ENCODE peak calls at places on chromosome X, in nine cellular contexts. One of them, this sample, is unnamed.

GRCh38 chrX:41086627-41086932 is 1.3 kb downstream of the USP9X start:
- DNase-seq in HFF-Myc: no peak
- DNase-seq in upper lobe of left lung: no peak
- DNase-seq in cardiac muscle cell: no peak
- DNase-seq in IMR-90: no peak
- DNase-seq in lung: no peak
- DNase-seq in activated B cell treated with CpG ODN at 0.5 μM for 24 hours: no peak
- DNase-seq in hepatocyte: no peak
- DNase-seq in left lung: no peak
- DNase-seq in this sample: no peak

GRCh38 chrX:129726307-129727111 is 12.3 kb upstream of the XPNPEP2 start:
- DNase-seq in left lung: peak; percentile 44
- DNase-seq in activated B cell treated with CpG ODN at 0.5 μM for 24 hours: no peak
- DNase-seq in IMR-90: peak; percentile 69
- DNase-seq in hepatocyte: peak; percentile 76
- DNase-seq in upper lobe of left lung: peak; percentile 43
- DNase-seq in lung: peak; percentile 61
- DNase-seq in HFF-Myc: peak; percentile 32
- DNase-seq in cardiac muscle cell: peak; percentile 60
- DNase-seq in this sample: peak; percentile 61

GRCh38 chrX:19332983-19333382 is 10.7 kb upstream of the PDHA1 start:
- DNase-seq in left lung: no peak
- DNase-seq in HFF-Myc: peak; percentile 9
- DNase-seq in activated B cell treated with CpG ODN at 0.5 μM for 24 hours: no peak
- DNase-seq in lung: no peak
- DNase-seq in cardiac muscle cell: no peak
- DNase-seq in hepatocyte: peak; percentile 20
- DNase-seq in upper lobe of left lung: no peak
- DNase-seq in IMR-90: peak; percentile 3
- DNase-seq in this sample: no peak

GRCh38 chrX:6203462-6204215 is 25.0 kb downstream of the NLGN4X start:
- DNase-seq in left lung: no peak
- DNase-seq in cardiac muscle cell: no peak
- DNase-seq in activated B cell treated with CpG ODN at 0.5 μM for 24 hours: no peak
- DNase-seq in IMR-90: no peak
- DNase-seq in upper lobe of left lung: no peak
- DNase-seq in HFF-Myc: no peak
- DNase-seq in hepatocyte: no peak
- DNase-seq in lung: no peak
- DNase-seq in this sample: no peak

GRCh38 chrX:54484666-54485065 is 11.4 kb downstream of the FGD1 start:
- DNase-seq in lung: no peak
- DNase-seq in hepatocyte: no peak
- DNase-seq in activated B cell treated with CpG ODN at 0.5 μM for 24 hours: no peak
- DNase-seq in left lung: no peak
- DNase-seq in cardiac muscle cell: peak; percentile 5
- DNase-seq in upper lobe of left lung: no peak
- DNase-seq in IMR-90: no peak
- DNase-seq in HFF-Myc: no peak
- DNase-seq in this sample: no peak

GRCh38 chrX:2751291-2751690 is 549 bp upstream of the XG start:
- DNase-seq in HFF-Myc: no peak
- DNase-seq in activated B cell treated with CpG ODN at 0.5 μM for 24 hours: no peak
- DNase-seq in IMR-90: peak; percentile 8
- DNase-seq in cardiac muscle cell: no peak
- DNase-seq in upper lobe of left lung: no peak
- DNase-seq in left lung: no peak
- DNase-seq in hepatocyte: no peak
- DNase-seq in lung: no peak
- DNase-seq in this sample: no peak

GRCh38 chrX:24148118-24148517 is 1.4 kb upstream of the ZFX start:
- DNase-seq in left lung: no peak
- DNase-seq in activated B cell treated with CpG ODN at 0.5 μM for 24 hours: no peak
- DNase-seq in hepatocyte: no peak
- DNase-seq in lung: no peak
- DNase-seq in upper lobe of left lung: no peak
- DNase-seq in HFF-Myc: no peak
- DNase-seq in cardiac muscle cell: no peak
- DNase-seq in IMR-90: peak; percentile 11
- DNase-seq in this sample: no peak

GRCh38 chrX:47585273-47585672 is 3.0 kb downstream of the TIMP1 start:
- DNase-seq in activated B cell treated with CpG ODN at 0.5 μM for 24 hours: no peak
- DNase-seq in IMR-90: no peak
- DNase-seq in HFF-Myc: no peak
- DNase-seq in hepatocyte: peak; percentile 3
- DNase-seq in cardiac muscle cell: no peak
- DNase-seq in left lung: no peak
- DNase-seq in lung: no peak
- DNase-seq in upper lobe of left lung: no peak
- DNase-seq in this sample: peak; percentile 36

GRCh38 chrX:15299945-15300851 is 15.2 kb downstream of the ASB11 start:
- DNase-seq in IMR-90: peak; percentile 30
- DNase-seq in activated B cell treated with CpG ODN at 0.5 μM for 24 hours: no peak
- DNase-seq in lung: no peak
- DNase-seq in left lung: no peak
- DNase-seq in hepatocyte: peak; percentile 28
- DNase-seq in HFF-Myc: no peak
- DNase-seq in cardiac muscle cell: no peak
- DNase-seq in upper lobe of left lung: no peak
- DNase-seq in this sample: no peak

GRCh38 chrX:147962476-147962875 is 18.7 kb upstream of the FMR1NB start:
- DNase-seq in lung: no peak
- DNase-seq in IMR-90: no peak
- DNase-seq in hepatocyte: no peak
- DNase-seq in HFF-Myc: no peak
- DNase-seq in left lung: no peak
- DNase-seq in cardiac muscle cell: no peak
- DNase-seq in activated B cell treated with CpG ODN at 0.5 μM for 24 hours: no peak
- DNase-seq in upper lobe of left lung: no peak
- DNase-seq in this sample: no peak

GRCh38 chrX:133333154-133333750 is 82.0 kb downstream of the GPC4 start:
- DNase-seq in left lung: no peak
- DNase-seq in upper lobe of left lung: no peak
- DNase-seq in hepatocyte: no peak
- DNase-seq in activated B cell treated with CpG ODN at 0.5 μM for 24 hours: no peak
- DNase-seq in cardiac muscle cell: peak; percentile 20
- DNase-seq in HFF-Myc: no peak
- DNase-seq in lung: no peak
- DNase-seq in IMR-90: no peak
- DNase-seq in this sample: no peak

GRCh38 chrX:133337250-133337649 is 78.0 kb downstream of the GPC4 start:
- DNase-seq in hepatocyte: no peak
- DNase-seq in activated B cell treated with CpG ODN at 0.5 μM for 24 hours: no peak
- DNase-seq in lung: no peak
- DNase-seq in left lung: no peak
- DNase-seq in cardiac muscle cell: no peak
- DNase-seq in upper lobe of left lung: peak; percentile 31
- DNase-seq in IMR-90: no peak
- DNase-seq in HFF-Myc: no peak
- DNase-seq in this sample: peak; percentile 32

GRCh38 chrX:133335027-133335426 is 80.3 kb downstream of the GPC4 start:
- DNase-seq in hepatocyte: peak; percentile 31
- DNase-seq in cardiac muscle cell: peak; percentile 61
- DNase-seq in left lung: no peak
- DNase-seq in lung: no peak
- DNase-seq in IMR-90: peak; percentile 26
- DNase-seq in HFF-Myc: no peak
- DNase-seq in upper lobe of left lung: no peak
- DNase-seq in activated B cell treated with CpG ODN at 0.5 μM for 24 hours: no peak
- DNase-seq in this sample: no peak
- TF ChIP-seq CTCF in hepatocyte: peak; percentile 46
- TF ChIP-seq CTCF in cardiac muscle cell: peak; percentile 51
- TF ChIP-seq CTCF in left lung: peak; percentile 32
- TF ChIP-seq CTCF in lung: peak; percentile 5
- TF ChIP-seq CTCF in IMR-90: peak; percentile 55
- TF ChIP-seq CTCF in HFF-Myc: peak; percentile 33
- TF ChIP-seq CTCF in upper lobe of left lung: no peak
- TF ChIP-seq CTCF in activated B cell treated with CpG ODN at 0.5 μM for 24 hours: no peak
- TF ChIP-seq CTCF in this sample: peak; percentile 65

GRCh38 chrX:10722804-10723364 is 102.5 kb upstream of the MID1 start:
- DNase-seq in upper lobe of left lung: peak; percentile 38
- DNase-seq in IMR-90: peak; percentile 67
- DNase-seq in HFF-Myc: peak; percentile 20
- DNase-seq in activated B cell treated with CpG ODN at 0.5 μM for 24 hours: no peak
- DNase-seq in left lung: no peak
- DNase-seq in hepatocyte: peak; percentile 66
- DNase-seq in cardiac muscle cell: peak; percentile 54
- DNase-seq in lung: peak; percentile 45
- DNase-seq in this sample: peak; percentile 62

GRCh38 chrX:10729000-10729399 is 108.6 kb upstream of the MID1 start:
- DNase-seq in cardiac muscle cell: peak; percentile 10
- DNase-seq in hepatocyte: no peak
- DNase-seq in lung: no peak
- DNase-seq in HFF-Myc: no peak
- DNase-seq in left lung: no peak
- DNase-seq in activated B cell treated with CpG ODN at 0.5 μM for 24 hours: no peak
- DNase-seq in upper lobe of left lung: no peak
- DNase-seq in IMR-90: no peak
- DNase-seq in this sample: no peak

GRCh38 chrX:10726647-10727046 is 106.3 kb upstream of the MID1 start:
- DNase-seq in cardiac muscle cell: no peak
- DNase-seq in left lung: no peak
- DNase-seq in activated B cell treated with CpG ODN at 0.5 μM for 24 hours: no peak
- DNase-seq in HFF-Myc: no peak
- DNase-seq in upper lobe of left lung: no peak
- DNase-seq in hepatocyte: no peak
- DNase-seq in IMR-90: peak; percentile 68
- DNase-seq in lung: no peak
- DNase-seq in this sample: no peak

DNA sequence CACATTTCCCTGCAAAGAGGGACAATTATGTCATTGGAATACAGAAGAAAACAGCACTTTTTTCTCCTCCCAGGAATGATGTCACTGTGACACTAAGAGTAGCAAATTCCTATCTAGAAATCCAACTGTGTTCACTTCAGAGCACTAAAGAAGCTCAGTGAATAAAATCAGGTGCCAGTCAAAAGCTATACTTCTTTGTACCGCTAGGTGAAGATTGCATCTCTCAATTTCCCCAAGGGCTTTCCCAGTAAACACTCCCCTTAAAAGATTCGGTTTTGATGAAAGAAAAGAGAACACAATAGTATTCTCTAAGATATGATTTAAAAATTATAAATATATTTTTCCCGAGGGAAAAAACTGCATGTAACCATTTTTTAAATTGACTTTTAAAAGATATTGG is 104.7 kb upstream of the MID1 start:
- DNase-seq in upper lobe of left lung: no peak
- DNase-seq in lung: no peak
- DNase-seq in hepatocyte: no peak
- DNase-seq in cardiac muscle cell: no peak
- DNase-seq in left lung: no peak
- DNase-seq in activated B cell treated with CpG ODN at 0.5 μM for 24 hours: no peak
- DNase-seq in HFF-Myc: no peak
- DNase-seq in IMR-90: peak; percentile 4
- DNase-seq in this sample: no peak
- TF ChIP-seq CTCF in upper lobe of left lung: no peak
- TF ChIP-seq CTCF in lung: no peak
- TF ChIP-seq CTCF in hepatocyte: peak; percentile 13
- TF ChIP-seq CTCF in cardiac muscle cell: peak; percentile 20
- TF ChIP-seq CTCF in left lung: peak; percentile 18
- TF ChIP-seq CTCF in activated B cell treated with CpG ODN at 0.5 μM for 24 hours: no peak
- TF ChIP-seq CTCF in HFF-Myc: no peak
- TF ChIP-seq CTCF in IMR-90: peak; percentile 22
- TF ChIP-seq CTCF in this sample: peak; percentile 72

GRCh38 chrX:132219343-132219768 is at the start of gene RAP2C:
- DNase-seq in lung: peak; percentile 82
- DNase-seq in upper lobe of left lung: peak; percentile 86
- DNase-seq in activated B cell treated with CpG ODN at 0.5 μM for 24 hours: peak; percentile 38
- DNase-seq in cardiac muscle cell: peak; percentile 92
- DNase-seq in hepatocyte: peak; percentile 83
- DNase-seq in IMR-90: peak; percentile 54
- DNase-seq in HFF-Myc: no peak
- DNase-seq in left lung: peak; percentile 78
- DNase-seq in this sample: no peak
- TF ChIP-seq CTCF in lung: peak; percentile 8
- TF ChIP-seq CTCF in upper lobe of left lung: peak; percentile 26
- TF ChIP-seq CTCF in activated B cell treated with CpG ODN at 0.5 μM for 24 hours: no peak
- TF ChIP-seq CTCF in cardiac muscle cell: peak; percentile 60
- TF ChIP-seq CTCF in hepatocyte: peak; percentile 51
- TF ChIP-seq CTCF in IMR-90: peak; percentile 53
- TF ChIP-seq CTCF in HFF-Myc: peak; percentile 61
- TF ChIP-seq CTCF in left lung: peak; percentile 23
- TF ChIP-seq CTCF in this sample: peak; percentile 11

DNA sequence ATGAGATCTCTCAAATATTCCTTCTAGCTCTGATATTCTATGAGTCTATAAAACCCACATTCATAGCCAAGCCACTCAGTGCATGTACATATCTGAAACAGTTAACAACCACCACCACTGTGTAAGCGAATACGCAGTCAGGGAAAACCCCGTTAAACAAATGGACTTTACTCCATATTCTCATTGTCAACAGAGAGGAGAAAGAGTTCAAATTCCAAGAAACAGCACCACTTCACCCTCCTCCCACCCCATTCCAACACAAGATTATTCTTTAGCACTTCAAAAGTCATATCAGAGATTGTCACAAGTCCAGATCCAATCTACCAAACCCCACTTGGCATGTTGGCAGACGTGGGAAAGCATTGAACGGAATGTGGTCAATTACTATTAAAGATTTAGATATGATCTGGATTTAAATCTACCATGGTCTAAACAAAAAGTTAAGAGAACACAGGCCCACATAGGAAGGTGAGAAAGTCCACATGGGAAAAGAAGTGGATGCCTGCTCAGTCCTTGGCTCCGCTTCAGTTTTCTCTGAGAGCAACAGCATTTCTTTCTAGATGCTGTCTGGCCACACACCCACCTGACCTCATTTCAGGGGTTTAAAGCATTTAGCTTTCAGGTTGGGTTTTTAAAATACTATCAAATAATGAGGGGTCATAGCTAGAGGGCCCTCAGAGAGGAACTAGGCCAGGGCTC is 39.8 kb upstream of the KLHL13 start:
- DNase-seq in left lung: no peak
- DNase-seq in cardiac muscle cell: no peak
- DNase-seq in IMR-90: no peak
- DNase-seq in activated B cell treated with CpG ODN at 0.5 μM for 24 hours: no peak
- DNase-seq in lung: no peak
- DNase-seq in upper lobe of left lung: no peak
- DNase-seq in HFF-Myc: no peak
- DNase-seq in hepatocyte: peak; percentile 38
- DNase-seq in this sample: no peak
- TF ChIP-seq CTCF in left lung: no peak
- TF ChIP-seq CTCF in cardiac muscle cell: no peak
- TF ChIP-seq CTCF in IMR-90: no peak
- TF ChIP-seq CTCF in activated B cell treated with CpG ODN at 0.5 μM for 24 hours: no peak
- TF ChIP-seq CTCF in lung: no peak
- TF ChIP-seq CTCF in upper lobe of left lung: no peak
- TF ChIP-seq CTCF in HFF-Myc: no peak
- TF ChIP-seq CTCF in hepatocyte: no peak
- TF ChIP-seq CTCF in this sample: no peak

GRCh38 chrX:106415276-106415895 is 196.4 kb upstream of the RADX start:
- DNase-seq in IMR-90: peak; percentile 13
- DNase-seq in activated B cell treated with CpG ODN at 0.5 μM for 24 hours: no peak
- DNase-seq in left lung: no peak
- DNase-seq in HFF-Myc: no peak
- DNase-seq in hepatocyte: peak; percentile 51
- DNase-seq in cardiac muscle cell: peak; percentile 38
- DNase-seq in lung: no peak
- DNase-seq in upper lobe of left lung: no peak
- DNase-seq in this sample: no peak
- TF ChIP-seq CTCF in IMR-90: peak; percentile 59
- TF ChIP-seq CTCF in activated B cell treated with CpG ODN at 0.5 μM for 24 hours: peak; percentile 37
- TF ChIP-seq CTCF in left lung: peak; percentile 62
- TF ChIP-seq CTCF in HFF-Myc: peak; percentile 51
- TF ChIP-seq CTCF in hepatocyte: peak; percentile 57
- TF ChIP-seq CTCF in cardiac muscle cell: peak; percentile 58
- TF ChIP-seq CTCF in lung: peak; percentile 3
- TF ChIP-seq CTCF in upper lobe of left lung: no peak
- TF ChIP-seq CTCF in this sample: peak; percentile 79

This sample was measured in mesothelial cell of epicardium.